ENCODE peak calls at places on chromosomes 6 and 20, in ten cellular contexts. F is left lung; N is heart right ventricle; L is bronchial epithelial cell; K is tibial artery; J is CD8-positive, alpha-beta T cell; D is vagina; W is neural progenitor cell; E is lung; B is BE2C. Y is an unnamed sample. For H3K36me3, the result is how much of the 10 kb centered on the place peaks cover.

GRCh38 chr6:46207174-46207573 is 36.4 kb upstream of the ENPP5 start:
- DNase-seq in F (no peak), N (no peak), L (no peak), K (no peak), J (no peak), D (no peak), W (no peak), E (no peak), B (no peak), Y (no peak)

GRCh38 chr20:5654557-5654956 is 95.6 kb upstream of the SHLD1 start:
- DNase-seq in F (no peak), N (no peak), L (peak), K (no peak), J (no peak), D (no peak), W (no peak), E (no peak), B (no peak), Y (peak)

GRCh38 chr6:3308106-3308505 is 49.4 kb downstream of the PSMG4 start:
- DNase-seq in F (no peak), N (no peak), L (no peak), K (peak), J (no peak), D (no peak), W (no peak), E (no peak), B (no peak), Y (no peak)

GRCh38 chr20:46139243-46139889 is 21.3 kb downstream of the CD40 start:
- DNase-seq in F (no peak), N (no peak), L (no peak), K (no peak), J (no peak), D (no peak), W (peak), E (no peak), B (peak), Y (no peak)

GRCh38 chr20:48718914-48719578 is 108.8 kb downstream of the PREX1 start:
- DNase-seq in F (peak), N (no peak), L (no peak), K (peak), J (no peak), D (no peak), W (no peak), E (no peak), B (no peak), Y (peak)

GRCh38 chr20:24628985-24629384 is 159.6 kb downstream of the SYNDIG1 start:
- DNase-seq in F (no peak), N (no peak), L (no peak), K (no peak), J (no peak), D (no peak), W (no peak), E (no peak), B (no peak), Y (no peak)

GRCh38 chr6:118668761-118669411 is 17.5 kb upstream of the CEP85L start:
- DNase-seq in F (no peak), N (no peak), L (no peak), K (no peak), J (no peak), D (no peak), W (no peak), E (no peak), B (no peak), Y (no peak)

GRCh38 chr6:22709804-22710203 is 140.4 kb downstream of the HDGFL1 start:
- DNase-seq in F (no peak), N (no peak), L (no peak), K (no peak), J (no peak), D (no peak), W (no peak), E (no peak), B (no peak), Y (no peak)

GRCh38 chr6:135493218-135493961 is 4.2 kb downstream of the AHI1 start:
- DNase-seq in F (no peak), N (no peak), L (no peak), K (no peak), J (no peak), D (no peak), W (no peak), E (no peak), B (no peak), Y (no peak)

GRCh38 chr6:167893416-167893815 is 66.7 kb downstream of the AFDN start:
- DNase-seq in F (no peak), N (no peak), L (peak), K (no peak), J (no peak), D (no peak), W (no peak), E (no peak), B (no peak), Y (no peak)

GRCh38 chr6:105484238-105485161 is 81.6 kb upstream of the PREP start:
- DNase-seq in F (no peak), N (no peak), L (peak), K (no peak), J (no peak), D (no peak), W (peak), E (no peak), B (no peak), Y (peak)

GRCh38 chr6:135310291-135310690 is 129.2 kb downstream of the MYB start:
- DNase-seq in F (no peak), N (no peak), L (no peak), K (no peak), J (no peak), D (no peak), W (no peak), E (no peak), B (no peak), Y (no peak)

GRCh38 chr6:81937296-81937937 is 184.9 kb upstream of the TENT5A start:
- DNase-seq in F (no peak), N (no peak), L (peak), K (no peak), J (no peak), D (no peak), W (no peak), E (no peak), B (no peak), Y (no peak)

GRCh38 chr20:63293456-63293855 is 470 bp downstream of the COL20A1 start:
- DNase-seq in F (no peak), N (peak), L (no peak), K (no peak), J (no peak), D (no peak), W (no peak), E (no peak), B (no peak), Y (no peak)

GRCh38 chr6:138957484-138957883 is 30.6 kb downstream of the REPS1 start:
- DNase-seq in F (no peak), N (no peak), L (no peak), K (no peak), J (no peak), D (no peak), W (no peak), E (no peak), B (no peak), Y (no peak)

GRCh38 chr6:22455378-22455777 is 114.0 kb upstream of the HDGFL1 start:
- DNase-seq in F (no peak), N (no peak), L (no peak), K (no peak), J (no peak), D (no peak), W (no peak), E (no peak), B (no peak), Y (no peak)

GRCh38 chr6:149454405-149454848 is 30.4 kb downstream of the ZC3H12D start:
- DNase-seq in F (peak), N (peak), L (peak), K (peak), J (no peak), D (peak), W (no peak), E (peak), B (no peak), Y (no peak)

GRCh38 chr20:25254986-25255680 is 7.2 kb downstream of the PYGB start:
- DNase-seq in F (peak), N (peak), L (no peak), K (peak), J (no peak), D (no peak), W (no peak), E (peak), B (no peak), Y (no peak)

GRCh38 chr6:4776493-4776966 is 326 bp downstream of the CDYL start:
- DNase-seq in F (no peak), N (no peak), L (no peak), K (no peak), J (peak), D (no peak), W (peak), E (no peak), B (peak), Y (no peak)

GRCh38 chr20:18267815-18268214 is 20.5 kb upstream of the ZNF133 start:
- DNase-seq in F (no peak), N (no peak), L (no peak), K (no peak), J (no peak), D (no peak), W (peak), E (no peak), B (no peak), Y (no peak)

GRCh38 chr6:118812972-118813371 is 81.0 kb upstream of the ASF1A start:
- DNase-seq in F (no peak), N (no peak), L (peak), K (no peak), J (no peak), D (no peak), W (no peak), E (no peak), B (no peak), Y (no peak)

GRCh38 chr20:6450841-6451240 is 316.6 kb upstream of the BMP2 start:
- DNase-seq in F (no peak), N (no peak), L (peak), K (no peak), J (no peak), D (no peak), W (no peak), E (no peak), B (no peak), Y (no peak)

GRCh38 chr6:279630-280029 is 12.7 kb upstream of the DUSP22 start:
- DNase-seq in F (no peak), N (no peak), L (no peak), K (no peak), J (no peak), D (peak), W (no peak), E (peak), B (no peak), Y (no peak)

GRCh38 chr20:49602370-49603208 is 34.7 kb upstream of the PTGIS start:
- DNase-seq in F (no peak), N (no peak), L (no peak), K (no peak), J (no peak), D (no peak), W (no peak), E (no peak), B (no peak), Y (no peak)

GRCh38 chr6:55704421-55704820 is 125.4 kb upstream of the HMGCLL1 start:
- DNase-seq in F (no peak), N (no peak), L (peak), K (no peak), J (no peak), D (no peak), W (no peak), E (no peak), B (no peak), Y (no peak)

GRCh38 chr6:126427713-126428112 is 87.8 kb downstream of the CENPW start:
- DNase-seq in F (no peak), N (no peak), L (no peak), K (no peak), J (no peak), D (no peak), W (no peak), E (no peak), B (no peak), Y (no peak)

GRCh38 chr20:362271-363254 is 15.7 kb downstream of the NRSN2 start:
- DNase-seq in F (peak), N (peak), L (peak), K (peak), J (no peak), D (no peak), W (no peak), E (peak), B (peak), Y (peak)

GRCh38 chr6:162684033-162684432 is 43.5 kb downstream of the PRKN start:
- DNase-seq in F (no peak), N (no peak), L (no peak), K (no peak), J (no peak), D (no peak), W (no peak), E (no peak), B (no peak), Y (no peak)

GRCh38 chr6:141513830-141514229 is 618.9 kb upstream of the GJE1 start:
- DNase-seq in F (no peak), N (no peak), L (no peak), K (no peak), J (no peak), D (no peak), W (no peak), E (no peak), B (no peak), Y (no peak)

GRCh38 chr6:118893095-118893881 is 664 bp upstream of the ASF1A start:
- DNase-seq in F (no peak), N (no peak), L (peak), K (peak), J (no peak), D (no peak), W (no peak), E (peak), B (no peak), Y (no peak)

GRCh38 chr6:116217069-116217468 is 36.8 kb downstream of the TSPYL4 start:
- DNase-seq in F (no peak), N (no peak), L (peak), K (no peak), J (no peak), D (no peak), W (peak), E (no peak), B (no peak), Y (no peak)

GRCh38 chr6:127186889-127187288 is 68.4 kb downstream of the RSPO3 start:
- DNase-seq in F (peak), N (peak), L (peak), K (no peak), J (peak), D (no peak), W (peak), E (peak), B (peak), Y (peak)

GRCh38 chr20:34978092-34978744 is 22.6 kb downstream of the MYH7B start:
- DNase-seq in F (no peak), N (no peak), L (no peak), K (no peak), J (no peak), D (no peak), W (no peak), E (no peak), B (no peak), Y (no peak)

GRCh38 chr20:51447097-51447764 is 95.3 kb downstream of the NFATC2 start:
- DNase-seq in F (no peak), N (no peak), L (peak), K (peak), J (no peak), D (no peak), W (peak), E (peak), B (no peak), Y (no peak)

GRCh38 chr6:31125586-31126363 is 5.5 kb upstream of the CDSN start:
- DNase-seq in F (no peak), N (peak), L (peak), K (no peak), J (no peak), D (no peak), W (no peak), E (no peak), B (no peak), Y (no peak)

GRCh38 chr20:58471161-58471834 is 43.9 kb downstream of the APCDD1L start:
- DNase-seq in F (no peak), N (peak), L (no peak), K (no peak), J (no peak), D (no peak), W (no peak), E (no peak), B (peak), Y (no peak)

GRCh38 chr6:14550410-14550809 is 432.8 kb downstream of the CD83 start:
- DNase-seq in F (no peak), N (no peak), L (no peak), K (no peak), J (no peak), D (no peak), W (no peak), E (no peak), B (no peak), Y (no peak)

GRCh38 chr6:14550817-14551216 is 433.2 kb downstream of the CD83 start:
- DNase-seq in F (no peak), N (no peak), L (no peak), K (no peak), J (no peak), D (no peak), W (no peak), E (no peak), B (no peak), Y (no peak)

GRCh38 chr6:14555804-14556203 is 438.2 kb downstream of the CD83 start:
- DNase-seq in F (no peak), N (no peak), L (no peak), K (no peak), J (no peak), D (no peak), W (no peak), E (no peak), B (no peak), Y (no peak)

GRCh38 chr6:14553515-14553914 is 435.9 kb downstream of the CD83 start:
- DNase-seq in F (no peak), N (no peak), L (no peak), K (no peak), J (no peak), D (no peak), W (no peak), E (no peak), B (no peak), Y (no peak)

GRCh38 chr6:14552891-14553290 is 435.3 kb downstream of the CD83 start:
- DNase-seq in F (no peak), N (no peak), L (peak), K (no peak), J (no peak), D (no peak), W (no peak), E (no peak), B (no peak), Y (no peak)
- H3K36me3 ChIP-seq in F (under half), N (under half), L (under half), K (under half), J (under half), D (under half), W (under half), E (under half), B (under half), Y (under half)

GRCh38 chr6:44430322-44430721 is 42.8 kb downstream of the CDC5L start:
- DNase-seq in F (no peak), N (no peak), L (no peak), K (no peak), J (no peak), D (no peak), W (no peak), E (no peak), B (no peak), Y (no peak)

GRCh38 chr6:44432227-44432626 is 44.7 kb downstream of the CDC5L start:
- DNase-seq in F (no peak), N (no peak), L (no peak), K (no peak), J (no peak), D (no peak), W (no peak), E (no peak), B (no peak), Y (no peak)

GRCh38 chr6:44428682-44429081 is 41.2 kb downstream of the CDC5L start:
- DNase-seq in F (no peak), N (no peak), L (no peak), K (no peak), J (no peak), D (no peak), W (no peak), E (no peak), B (no peak), Y (no peak)

GRCh38 chr6:44432726-44433125 is 45.2 kb downstream of the CDC5L start:
- DNase-seq in F (no peak), N (no peak), L (no peak), K (no peak), J (no peak), D (no peak), W (no peak), E (no peak), B (no peak), Y (no peak)

DNA sequence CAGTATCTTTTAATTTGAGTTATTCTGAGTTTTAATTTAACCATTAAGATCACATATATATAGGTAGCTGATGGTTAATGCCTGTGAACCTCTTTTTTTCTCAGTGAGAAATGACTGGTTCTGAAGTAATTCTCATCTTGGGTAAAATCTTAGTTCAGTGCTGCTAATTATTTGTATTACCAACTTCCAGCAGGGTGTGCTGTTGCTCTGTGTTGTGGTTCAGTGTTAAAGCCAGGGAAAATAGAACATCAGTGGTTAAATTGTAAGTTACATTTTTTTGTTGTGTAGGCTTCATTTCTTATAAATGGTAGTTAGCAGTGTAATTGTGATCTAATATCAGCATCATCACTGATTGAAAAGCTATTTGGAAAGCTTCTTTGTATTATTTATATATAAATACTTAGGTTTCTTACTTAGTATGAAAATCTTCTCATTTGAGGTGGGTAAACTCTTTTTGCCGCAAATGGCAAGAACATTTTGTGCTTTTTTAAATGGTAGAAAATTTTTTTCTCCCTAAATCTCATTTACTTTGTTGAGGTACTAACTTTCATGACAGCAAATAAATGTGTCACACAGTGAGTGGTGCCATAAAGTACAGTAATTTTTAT is 43.7 kb downstream of the CDC5L start:
- DNase-seq in F (no peak), N (no peak), L (peak), K (no peak), J (no peak), D (no peak), W (peak), E (peak), B (peak), Y (no peak)
- TF ChIP-seq CTCF in F (peak), N (peak), L (peak), K (peak), J (peak), D (peak), W (peak), E (peak), B (peak), Y (peak)

DNA sequence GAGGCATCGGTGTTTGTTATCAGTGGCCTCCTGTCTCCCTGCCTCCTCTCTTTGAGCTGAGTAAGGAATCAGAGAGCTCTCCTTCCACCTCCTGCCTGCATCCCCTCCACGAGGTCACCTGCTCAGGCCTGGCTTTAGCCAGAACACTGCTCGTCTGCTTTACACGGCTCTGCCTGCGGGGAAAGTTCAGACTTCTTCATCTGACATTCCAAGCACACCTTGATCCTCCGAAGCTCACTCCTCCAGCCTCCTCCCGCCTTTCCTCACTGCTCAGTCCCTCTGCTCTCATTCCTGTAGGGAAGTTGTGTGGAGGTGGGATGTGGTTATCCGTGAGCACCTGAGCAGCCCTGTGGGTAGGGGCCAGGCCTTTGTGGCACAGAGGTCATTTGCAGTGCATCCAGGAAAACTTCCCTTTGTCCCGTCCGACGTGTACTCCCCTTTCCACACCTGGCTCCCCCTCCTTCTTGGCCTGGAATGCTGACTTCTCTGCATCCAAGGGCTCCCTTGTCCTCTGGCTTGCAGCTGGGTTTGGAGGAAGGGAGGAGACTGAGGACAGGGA is 12.8 kb upstream of the CCDC167 start:
- DNase-seq in F (no peak), N (no peak), L (no peak), K (no peak), J (no peak), D (no peak), W (peak), E (no peak), B (no peak), Y (no peak)
- H3K4me3 ChIP-seq in F (no peak), N (no peak), L (no peak), K (no peak), J (no peak), D (no peak), W (no peak), E (no peak), B (no peak), Y (no peak)

DNA sequence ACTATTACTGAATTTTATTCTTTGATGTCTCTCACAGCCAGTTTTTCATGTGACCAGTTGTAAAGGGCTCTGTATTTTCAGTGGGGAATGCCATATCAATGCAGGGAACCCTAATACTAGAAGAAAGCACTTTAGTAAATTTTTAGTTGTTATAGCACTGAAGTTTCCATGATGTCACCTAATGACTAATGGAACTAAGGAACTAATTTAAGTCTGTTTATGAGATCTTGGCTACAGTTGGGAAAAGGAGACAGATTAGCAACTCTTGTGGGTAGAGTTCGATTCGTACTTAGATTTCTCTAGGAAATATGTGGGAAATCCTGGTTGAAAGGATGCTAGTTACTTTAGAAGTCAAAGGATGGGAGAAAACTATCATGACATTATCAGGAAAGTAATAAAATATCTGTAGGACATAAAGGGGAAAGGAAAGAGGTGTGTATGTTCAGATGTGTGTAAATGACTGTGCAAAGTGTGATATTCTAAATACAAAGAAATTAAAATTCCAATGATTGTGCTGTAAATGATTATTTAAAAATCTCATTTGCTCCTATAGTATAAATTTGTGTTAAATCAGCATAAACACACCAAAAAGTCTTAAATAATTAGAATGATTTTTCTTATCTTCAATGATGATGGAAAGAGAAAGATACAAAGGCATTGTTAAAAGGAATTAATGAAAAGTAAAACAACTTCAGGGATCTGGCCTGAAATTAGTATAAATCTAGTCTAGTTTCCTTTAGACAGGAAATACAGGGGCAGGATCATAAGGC is 103.4 kb downstream of the LRRC1 start:
- DNase-seq in F (no peak), N (no peak), L (no peak), K (no peak), J (no peak), D (no peak), W (no peak), E (no peak), B (no peak), Y (no peak)
- H3K36me3 ChIP-seq in F (under half), N (under half), L (under half), K (under half), J (under half), D (under half), W (under half), E (under half), B (under half), Y (under half)

Y was measured in GM06990.